ENCODE peak calls at places on chromosomes 12 and 14, in four cellular contexts. G is ureter; N is CD8-positive, alpha-beta T cell; K is GM19239. V is an unnamed sample.

GRCh38 chr14:49786315-49786714 is 18.4 kb downstream of the KLHDC2 start:
- DNase-seq in G (no peak), N (no peak), K (no peak), V (no peak)

GRCh38 chr14:23528555-23528954 is 23.0 kb downstream of the ZFHX2 start:
- DNase-seq in K (no peak), G (no peak), N (no peak), V (no peak)

GRCh38 chr12:24561882-24562760 is 386.8 kb downstream of the BCAT1 start:
- DNase-seq in K (peak), G (peak), N (no peak), V (peak)

GRCh38 chr12:94513527-94513926 is 53.9 kb upstream of the CEP83 start:
- DNase-seq in K (no peak), G (no peak), N (no peak), V (no peak)

GRCh38 chr12:94266796-94267529 is 118.6 kb downstream of the PLXNC1 start:
- DNase-seq in G (no peak), K (no peak), N (no peak), V (no peak)

GRCh38 chr14:23613242-23614070 is 22.7 kb upstream of the DHRS2 start:
- DNase-seq in K (no peak), G (no peak), N (no peak), V (no peak)

GRCh38 chr12:48880647-48881046 is 15.0 kb upstream of the RND1 start:
- DNase-seq in G (no peak), N (no peak), K (no peak), V (no peak)

GRCh38 chr12:46089414-46090162 is 99.2 kb upstream of the SCAF11 start:
- DNase-seq in K (no peak), N (no peak), G (no peak), V (no peak)

GRCh38 chr12:113678222-113678621 is 206.6 kb upstream of the LHX5 start:
- DNase-seq in N (no peak), G (no peak), K (no peak), V (no peak)

GRCh38 chr14:72751276-72752033 is 142.4 kb downstream of the DPF3 start:
- DNase-seq in N (no peak), G (no peak), K (no peak), V (no peak)

GRCh38 chr14:89123215-89123614 is 293.8 kb downstream of the FOXN3 start:
- DNase-seq in K (no peak), N (no peak), G (no peak), V (no peak)

GRCh38 chr14:89537911-89538310 is 120.9 kb upstream of the FOXN3 start:
- DNase-seq in G (no peak), K (no peak), N (no peak), V (no peak)

GRCh38 chr12:27534060-27534764 is 10.2 kb downstream of the PPFIBP1 start:
- DNase-seq in G (no peak), N (no peak), K (no peak), V (no peak)

GRCh38 chr12:1882850-1883470 is 35.5 kb downstream of the CACNA2D4 start:
- DNase-seq in N (no peak), G (no peak), K (no peak), V (no peak)

GRCh38 chr12:86929962-86930361 is 673.8 kb upstream of the MGAT4C start:
- DNase-seq in N (no peak), G (no peak), K (no peak), V (no peak)

GRCh38 chr14:65100905-65101541 is 1.3 kb downstream of the MAX start:
- DNase-seq in G (no peak), N (no peak), K (no peak), V (no peak)

GRCh38 chr12:11753151-11753501 is 103.7 kb downstream of the ETV6 start:
- DNase-seq in G (no peak), K (no peak), N (no peak), V (peak)

GRCh38 chr12:104641862-104642261 is 185.1 kb downstream of the CHST11 start:
- DNase-seq in N (no peak), G (no peak), K (peak), V (peak)

GRCh38 chr12:12776261-12776660 is 9.2 kb upstream of the APOLD1 start:
- DNase-seq in K (no peak), N (no peak), G (no peak), V (peak)

GRCh38 chr12:5210179-5210917 is 166.7 kb downstream of the KCNA5 start:
- DNase-seq in G (no peak), K (no peak), N (no peak), V (no peak)

GRCh38 chr12:6943387-6943718 is 263 bp upstream of the RNU7-1 start:
- DNase-seq in K (peak), N (peak), G (peak), V (peak)

GRCh38 chr12:69982081-69982480 is 157.1 kb downstream of the MYRFL start:
- DNase-seq in K (no peak), N (no peak), G (no peak), V (no peak)

GRCh38 chr12:95790912-95791849 is 617 bp upstream of the NTN4 start:
- DNase-seq in N (no peak), G (no peak), K (no peak), V (no peak)

GRCh38 chr12:95440401-95440800 is 33.6 kb upstream of the METAP2 start:
- DNase-seq in N (no peak), G (no peak), K (no peak), V (no peak)

GRCh38 chr14:99725774-99726537 is 41.9 kb downstream of the CYP46A1 start:
- DNase-seq in N (no peak), G (no peak), K (no peak), V (peak)

GRCh38 chr12:28611115-28611435 is 420.8 kb downstream of the CCDC91 start:
- DNase-seq in K (no peak), N (no peak), G (no peak), V (no peak)